ENCODE peak calls at places on chromosomes 6 and 20, in four cellular contexts. E is stimulated activated CD4-positive, alpha-beta T cell treated with anti-CD3 and anti-CD28 coated beads, Interleukin-1b, Interleukin-23, amount 100 ng/mL, for 1 hour; J is activated effector memory CD4-positive, alpha-beta T cell treated with anti-CD3 and anti-CD28 coated beads, Interleukin-2, amount 50 U/mL, for 16 hours; Z is activated T-cell treated with anti-CD3 and anti-CD28 coated beads for 1 hour. D is an unnamed sample.

GRCh38 chr6:1641391-1641790 is 31.7 kb downstream of the FOXC1 start:
- DNase-seq in E (no peak), J (no peak), Z (no peak), D (no peak)

GRCh38 chr6:11363881-11364576 is 131.6 kb upstream of the NEDD9 start:
- DNase-seq in E (no peak), J (peak), Z (no peak), D (no peak)

GRCh38 chr6:91782789-91783188 is 1195.9 kb upstream of the MAP3K7 start:
- DNase-seq in E (no peak), J (no peak), Z (no peak), D (no peak)

GRCh38 chr20:17538517-17539170 is 7.5 kb upstream of the BFSP1 start:
- DNase-seq in E (no peak), J (no peak), Z (no peak), D (no peak)

GRCh38 chr6:157380779-157381561 is at the start of gene ZDHHC14:
- DNase-seq in E (peak), J (peak), Z (peak), D (peak)

GRCh38 chr6:164370773-164371172 is 938.6 kb downstream of the C6orf118 start:
- DNase-seq in E (no peak), J (no peak), Z (no peak), D (no peak)

GRCh38 chr6:44266347-44266746 is 996 bp upstream of the NFKBIE start:
- DNase-seq in E (no peak), J (no peak), Z (no peak), D (no peak)

GRCh38 chr20:43676368-43676767 is 9.5 kb downstream of the MYBL2 start:
- DNase-seq in E (no peak), J (no peak), Z (no peak), D (no peak)

GRCh38 chr20:16241911-16242310 is 331.3 kb downstream of the KIF16B start:
- DNase-seq in E (no peak), J (no peak), Z (no peak), D (no peak)

GRCh38 chr6:84762220-84762940 is 2.0 kb downstream of the TBX18 start:
- DNase-seq in E (no peak), J (no peak), Z (no peak), D (no peak)

GRCh38 chr20:41048475-41049242 is 20.0 kb downstream of the TOP1 start:
- DNase-seq in E (no peak), J (no peak), Z (no peak), D (no peak)

GRCh38 chr6:17096076-17096475 is 5.8 kb upstream of the STMND1 start:
- DNase-seq in E (no peak), J (no peak), Z (no peak), D (no peak)

GRCh38 chr20:2357114-2357513 is 23.6 kb upstream of the TGM6 start:
- DNase-seq in E (no peak), J (no peak), Z (no peak), D (no peak)

GRCh38 chr6:110233769-110234374 is 53.6 kb downstream of the CDC40 start:
- DNase-seq in E (no peak), J (no peak), Z (no peak), D (no peak)

GRCh38 chr20:740162-740561 is 28.1 kb downstream of the SLC52A3 start:
- DNase-seq in E (no peak), J (no peak), Z (no peak), D (no peak)

GRCh38 chr6:8047466-8048292 is 16.5 kb downstream of the BLOC1S5 start:
- DNase-seq in E (no peak), J (no peak), Z (no peak), D (no peak)

GRCh38 chr6:79420054-79420453 is 117.2 kb downstream of the LCA5 start:
- DNase-seq in E (no peak), J (no peak), Z (no peak), D (no peak)

GRCh38 chr20:48622421-48622820 is 205.4 kb downstream of the PREX1 start:
- DNase-seq in E (no peak), J (no peak), Z (no peak), D (no peak)

GRCh38 chr6:26389349-26389799 is 6.5 kb downstream of the BTN2A2 start:
- DNase-seq in E (no peak), J (no peak), Z (no peak), D (no peak)

GRCh38 chr20:40286991-40287531 is 402.0 kb downstream of the MAFB start:
- DNase-seq in E (no peak), J (no peak), Z (no peak), D (no peak)

GRCh38 chr6:144066745-144067484 is 28.5 kb downstream of the SF3B5 start:
- DNase-seq in E (no peak), J (no peak), Z (no peak), D (no peak)

GRCh38 chr20:37452236-37452635 is 68.8 kb upstream of the NNAT start:
- DNase-seq in E (no peak), J (no peak), Z (no peak), D (no peak)

GRCh38 chr6:170276369-170277057 is 14.4 kb downstream of the DLL1 start:
- DNase-seq in E (no peak), J (no peak), Z (no peak), D (no peak)

D was measured in activated B cell treated with CpG ODN at 0.5 μM for 24 hours.